ENCODE peak calls at places on chromosomes 12 and 14, in nine cellular contexts. One of them, this sample, is unnamed.

GRCh38 chr12:108190529-108190928 is 61.4 kb downstream of the WSCD2 start:
- DNase-seq in suprapubic skin: no peak
- DNase-seq in sigmoid colon: peak
- DNase-seq in transverse colon: no peak
- DNase-seq in body of pancreas: no peak
- DNase-seq in ovary: no peak
- DNase-seq in stomach: no peak
- DNase-seq in heart left ventricle: peak
- DNase-seq in K562: no peak
- DNase-seq in this sample: no peak

GRCh38 chr12:102050660-102051430 is 10.9 kb downstream of the WASHC3 start:
- DNase-seq in stomach: no peak
- DNase-seq in heart left ventricle: no peak
- DNase-seq in sigmoid colon: no peak
- DNase-seq in body of pancreas: no peak
- DNase-seq in suprapubic skin: no peak
- DNase-seq in ovary: no peak
- DNase-seq in transverse colon: no peak
- DNase-seq in K562: no peak
- DNase-seq in this sample: no peak

GRCh38 chr14:103558071-103558882 is 4.2 kb downstream of the BAG5 start:
- DNase-seq in suprapubic skin: no peak
- DNase-seq in K562: no peak
- DNase-seq in heart left ventricle: no peak
- DNase-seq in transverse colon: no peak
- DNase-seq in ovary: peak
- DNase-seq in sigmoid colon: no peak
- DNase-seq in stomach: no peak
- DNase-seq in body of pancreas: no peak
- DNase-seq in this sample: no peak

GRCh38 chr12:3044141-3044630 is 33.0 kb upstream of the TSPAN9 start:
- DNase-seq in ovary: no peak
- DNase-seq in sigmoid colon: peak
- DNase-seq in suprapubic skin: no peak
- DNase-seq in heart left ventricle: no peak
- DNase-seq in transverse colon: no peak
- DNase-seq in body of pancreas: no peak
- DNase-seq in stomach: no peak
- DNase-seq in K562: no peak
- DNase-seq in this sample: no peak

GRCh38 chr14:103801459-103801858 is 45.9 kb downstream of the PPP1R13B start:
- DNase-seq in heart left ventricle: no peak
- DNase-seq in body of pancreas: no peak
- DNase-seq in sigmoid colon: no peak
- DNase-seq in transverse colon: no peak
- DNase-seq in K562: no peak
- DNase-seq in suprapubic skin: no peak
- DNase-seq in stomach: no peak
- DNase-seq in ovary: no peak
- DNase-seq in this sample: no peak

GRCh38 chr12:97716356-97716755 is 253.8 kb downstream of the RMST start:
- DNase-seq in sigmoid colon: no peak
- DNase-seq in suprapubic skin: no peak
- DNase-seq in transverse colon: no peak
- DNase-seq in K562: no peak
- DNase-seq in stomach: no peak
- DNase-seq in body of pancreas: no peak
- DNase-seq in heart left ventricle: no peak
- DNase-seq in ovary: no peak
- DNase-seq in this sample: no peak

GRCh38 chr12:25151476-25151875 is 43.5 kb downstream of the DNAI7 start:
- DNase-seq in stomach: peak
- DNase-seq in heart left ventricle: peak
- DNase-seq in ovary: peak
- DNase-seq in sigmoid colon: peak
- DNase-seq in transverse colon: peak
- DNase-seq in K562: no peak
- DNase-seq in body of pancreas: no peak
- DNase-seq in suprapubic skin: no peak
- DNase-seq in this sample: no peak

GRCh38 chr12:38838211-38838850 is 67.1 kb downstream of the CPNE8 start:
- DNase-seq in transverse colon: peak
- DNase-seq in suprapubic skin: no peak
- DNase-seq in K562: no peak
- DNase-seq in sigmoid colon: no peak
- DNase-seq in stomach: no peak
- DNase-seq in ovary: no peak
- DNase-seq in body of pancreas: no peak
- DNase-seq in heart left ventricle: no peak
- DNase-seq in this sample: no peak

GRCh38 chr14:24058260-24058950 is 6.6 kb downstream of the CARMIL3 start:
- DNase-seq in ovary: peak
- DNase-seq in transverse colon: peak
- DNase-seq in body of pancreas: peak
- DNase-seq in heart left ventricle: peak
- DNase-seq in K562: peak
- DNase-seq in suprapubic skin: no peak
- DNase-seq in stomach: peak
- DNase-seq in sigmoid colon: peak
- DNase-seq in this sample: peak

GRCh38 chr14:31792726-31793125 is 231.5 kb downstream of the NUBPL start:
- DNase-seq in ovary: no peak
- DNase-seq in suprapubic skin: no peak
- DNase-seq in K562: no peak
- DNase-seq in stomach: no peak
- DNase-seq in heart left ventricle: no peak
- DNase-seq in body of pancreas: no peak
- DNase-seq in sigmoid colon: no peak
- DNase-seq in transverse colon: no peak
- DNase-seq in this sample: no peak

GRCh38 chr14:85131523-85131922 is 398.4 kb upstream of the FLRT2 start:
- DNase-seq in stomach: peak
- DNase-seq in transverse colon: no peak
- DNase-seq in sigmoid colon: no peak
- DNase-seq in heart left ventricle: no peak
- DNase-seq in ovary: no peak
- DNase-seq in K562: no peak
- DNase-seq in body of pancreas: peak
- DNase-seq in suprapubic skin: no peak
- DNase-seq in this sample: no peak

GRCh38 chr12:52009081-52009751 is 2.5 kb downstream of the TAMALIN start:
- DNase-seq in stomach: no peak
- DNase-seq in suprapubic skin: no peak
- DNase-seq in K562: no peak
- DNase-seq in heart left ventricle: no peak
- DNase-seq in body of pancreas: no peak
- DNase-seq in ovary: peak
- DNase-seq in sigmoid colon: no peak
- DNase-seq in transverse colon: no peak
- DNase-seq in this sample: no peak

GRCh38 chr12:99278899-99279298 is 368.7 kb upstream of the GARIN6 start:
- DNase-seq in suprapubic skin: no peak
- DNase-seq in heart left ventricle: no peak
- DNase-seq in transverse colon: no peak
- DNase-seq in sigmoid colon: no peak
- DNase-seq in body of pancreas: no peak
- DNase-seq in K562: no peak
- DNase-seq in ovary: no peak
- DNase-seq in stomach: no peak
- DNase-seq in this sample: no peak

GRCh38 chr12:106090586-106091411 is 48.0 kb downstream of the NUAK1 start:
- DNase-seq in suprapubic skin: no peak
- DNase-seq in heart left ventricle: peak
- DNase-seq in ovary: peak
- DNase-seq in stomach: no peak
- DNase-seq in K562: no peak
- DNase-seq in body of pancreas: no peak
- DNase-seq in transverse colon: no peak
- DNase-seq in sigmoid colon: no peak
- DNase-seq in this sample: no peak

GRCh38 chr14:92039720-92040430 is at the start of gene TRIP11:
- DNase-seq in transverse colon: peak
- DNase-seq in body of pancreas: peak
- DNase-seq in ovary: peak
- DNase-seq in sigmoid colon: peak
- DNase-seq in K562: peak
- DNase-seq in heart left ventricle: peak
- DNase-seq in suprapubic skin: peak
- DNase-seq in stomach: peak
- DNase-seq in this sample: peak

GRCh38 chr12:80056845-80057244 is 42.5 kb upstream of the OTOGL start:
- DNase-seq in body of pancreas: peak
- DNase-seq in heart left ventricle: peak
- DNase-seq in transverse colon: no peak
- DNase-seq in sigmoid colon: no peak
- DNase-seq in suprapubic skin: no peak
- DNase-seq in stomach: peak
- DNase-seq in ovary: no peak
- DNase-seq in K562: no peak
- DNase-seq in this sample: no peak

GRCh38 chr12:64528616-64529015 is 76.7 kb downstream of the TBK1 start:
- DNase-seq in sigmoid colon: no peak
- DNase-seq in transverse colon: no peak
- DNase-seq in stomach: no peak
- DNase-seq in suprapubic skin: no peak
- DNase-seq in heart left ventricle: no peak
- DNase-seq in K562: no peak
- DNase-seq in body of pancreas: no peak
- DNase-seq in ovary: no peak
- DNase-seq in this sample: no peak

GRCh38 chr12:103838254-103838914 is 2.6 kb downstream of the NT5DC3 start:
- DNase-seq in transverse colon: no peak
- DNase-seq in ovary: no peak
- DNase-seq in K562: no peak
- DNase-seq in suprapubic skin: no peak
- DNase-seq in body of pancreas: no peak
- DNase-seq in heart left ventricle: no peak
- DNase-seq in stomach: no peak
- DNase-seq in sigmoid colon: no peak
- DNase-seq in this sample: no peak

GRCh38 chr12:48021485-48022179 is 17.4 kb upstream of the COL2A1 start:
- DNase-seq in heart left ventricle: no peak
- DNase-seq in transverse colon: peak
- DNase-seq in body of pancreas: no peak
- DNase-seq in sigmoid colon: no peak
- DNase-seq in K562: no peak
- DNase-seq in ovary: no peak
- DNase-seq in stomach: peak
- DNase-seq in suprapubic skin: no peak
- DNase-seq in this sample: no peak

GRCh38 chr12:48717252-48717695 is 767 bp upstream of the CCNT1 start:
- DNase-seq in stomach: no peak
- DNase-seq in suprapubic skin: no peak
- DNase-seq in heart left ventricle: no peak
- DNase-seq in ovary: no peak
- DNase-seq in body of pancreas: no peak
- DNase-seq in sigmoid colon: no peak
- DNase-seq in K562: no peak
- DNase-seq in transverse colon: no peak
- DNase-seq in this sample: peak

GRCh38 chr12:109836916-109837315 is 3.7 kb upstream of the TRPV4 start:
- DNase-seq in suprapubic skin: no peak
- DNase-seq in stomach: no peak
- DNase-seq in heart left ventricle: no peak
- DNase-seq in transverse colon: no peak
- DNase-seq in ovary: no peak
- DNase-seq in K562: no peak
- DNase-seq in sigmoid colon: no peak
- DNase-seq in body of pancreas: no peak
- DNase-seq in this sample: no peak

GRCh38 chr12:31323466-31324115 is 2.4 kb downstream of the SINHCAF start:
- DNase-seq in heart left ventricle: peak
- DNase-seq in suprapubic skin: peak
- DNase-seq in body of pancreas: no peak
- DNase-seq in sigmoid colon: peak
- DNase-seq in K562: peak
- DNase-seq in transverse colon: peak
- DNase-seq in stomach: peak
- DNase-seq in ovary: no peak
- DNase-seq in this sample: peak
- TF ChIP-seq POLR2A in heart left ventricle: no peak
- TF ChIP-seq POLR2A in suprapubic skin: no peak
- TF ChIP-seq POLR2A in body of pancreas: peak
- TF ChIP-seq POLR2A in sigmoid colon: no peak
- TF ChIP-seq POLR2A in K562: peak
- TF ChIP-seq POLR2A in transverse colon: peak
- TF ChIP-seq POLR2A in stomach: no peak
- TF ChIP-seq POLR2A in ovary: no peak
- TF ChIP-seq POLR2A in this sample: peak

GRCh38 chr12:124361996-124362395 is 67.1 kb downstream of the RFLNA start:
- DNase-seq in transverse colon: no peak
- DNase-seq in K562: no peak
- DNase-seq in heart left ventricle: no peak
- DNase-seq in sigmoid colon: no peak
- DNase-seq in suprapubic skin: no peak
- DNase-seq in ovary: no peak
- DNase-seq in stomach: no peak
- DNase-seq in body of pancreas: no peak
- DNase-seq in this sample: no peak
- TF ChIP-seq POLR2A in transverse colon: no peak
- TF ChIP-seq POLR2A in K562: no peak
- TF ChIP-seq POLR2A in heart left ventricle: no peak
- TF ChIP-seq POLR2A in sigmoid colon: no peak
- TF ChIP-seq POLR2A in suprapubic skin: no peak
- TF ChIP-seq POLR2A in ovary: no peak
- TF ChIP-seq POLR2A in stomach: no peak
- TF ChIP-seq POLR2A in body of pancreas: no peak
- TF ChIP-seq POLR2A in this sample: no peak

GRCh38 chr12:6356374-6356820 is 14.5 kb upstream of the TNFRSF1A start:
- DNase-seq in suprapubic skin: no peak
- DNase-seq in heart left ventricle: no peak
- DNase-seq in ovary: no peak
- DNase-seq in K562: no peak
- DNase-seq in stomach: no peak
- DNase-seq in sigmoid colon: no peak
- DNase-seq in body of pancreas: no peak
- DNase-seq in transverse colon: no peak
- DNase-seq in this sample: no peak
- TF ChIP-seq POLR2A in suprapubic skin: no peak
- TF ChIP-seq POLR2A in heart left ventricle: no peak
- TF ChIP-seq POLR2A in ovary: no peak
- TF ChIP-seq POLR2A in K562: no peak
- TF ChIP-seq POLR2A in stomach: no peak
- TF ChIP-seq POLR2A in sigmoid colon: no peak
- TF ChIP-seq POLR2A in body of pancreas: no peak
- TF ChIP-seq POLR2A in transverse colon: no peak
- TF ChIP-seq POLR2A in this sample: no peak

GRCh38 chr14:73644531-73645247 is at the start of gene DNAL1:
- DNase-seq in body of pancreas: peak
- DNase-seq in ovary: peak
- DNase-seq in suprapubic skin: peak
- DNase-seq in sigmoid colon: peak
- DNase-seq in K562: peak
- DNase-seq in stomach: peak
- DNase-seq in transverse colon: peak
- DNase-seq in heart left ventricle: peak
- DNase-seq in this sample: peak
- TF ChIP-seq POLR2A in body of pancreas: peak
- TF ChIP-seq POLR2A in ovary: peak
- TF ChIP-seq POLR2A in suprapubic skin: no peak
- TF ChIP-seq POLR2A in sigmoid colon: peak
- TF ChIP-seq POLR2A in K562: peak
- TF ChIP-seq POLR2A in stomach: no peak
- TF ChIP-seq POLR2A in transverse colon: peak
- TF ChIP-seq POLR2A in heart left ventricle: no peak
- TF ChIP-seq POLR2A in this sample: peak